ENCODE peak calls at places on chromosomes 4 and X, in five cellular contexts. C, K, Y, Q and R are unnamed samples.

GRCh38 chr4:110900206-110900769 is 277.4 kb upstream of the PITX2 start:
- DNase-seq in C (peak), K (no peak), Y (no peak), Q (no peak), R (no peak)

GRCh38 chr4:8507251-8507570 is 66.6 kb downstream of the TRMT44 start:
- DNase-seq in C (no peak), K (no peak), Y (no peak), Q (no peak), R (no peak)

GRCh38 chr4:73763877-73764276 is 23.5 kb downstream of the CXCL8 start:
- DNase-seq in C (no peak), K (no peak), Y (no peak), Q (no peak), R (no peak)

GRCh38 chrX:30971761-30972603 is 82.9 kb upstream of the TAB3 start:
- DNase-seq in C (peak), K (peak), Y (peak), Q (peak), R (peak)

GRCh38 chr4:108166038-108166437 is 2.7 kb downstream of the LEF1 start:
- DNase-seq in C (no peak), K (no peak), Y (no peak), Q (no peak), R (no peak)

GRCh38 chr4:187124311-187124710 is 400.7 kb upstream of the FAT1 start:
- DNase-seq in C (no peak), K (no peak), Y (no peak), Q (no peak), R (no peak)

GRCh38 chr4:76706581-76706980 is 191.4 kb downstream of the SOWAHB start:
- DNase-seq in C (no peak), K (no peak), Y (peak), Q (no peak), R (no peak)

GRCh38 chr4:179855471-179855870 is 2387.7 kb upstream of the TENM3 start:
- DNase-seq in C (peak), K (no peak), Y (no peak), Q (no peak), R (no peak)

GRCh38 chr4:85837334-85837733 is 362.4 kb downstream of the ARHGAP24 start:
- DNase-seq in C (no peak), K (no peak), Y (no peak), Q (no peak), R (no peak)

GRCh38 chrX:9940397-9940796 is 26.8 kb upstream of the CLDN34 start:
- DNase-seq in C (peak), K (no peak), Y (peak), Q (no peak), R (peak)

GRCh38 chr4:78291277-78291676 is 234.2 kb downstream of the FRAS1 start:
- DNase-seq in C (no peak), K (no peak), Y (no peak), Q (no peak), R (no peak)

GRCh38 chr4:27429260-27429970 is 568.8 kb downstream of the STIM2 start:
- DNase-seq in C (no peak), K (no peak), Y (no peak), Q (no peak), R (no peak)

GRCh38 chr4:156242390-156242789 is 288.7 kb upstream of the CTSO start:
- DNase-seq in C (no peak), K (no peak), Y (no peak), Q (no peak), R (no peak)

GRCh38 chr4:187606581-187606980 is 389.0 kb upstream of the ZFP42 start:
- DNase-seq in C (peak), K (no peak), Y (peak), Q (peak), R (peak)

GRCh38 chr4:90186229-90186628 is 59.0 kb downstream of the CCSER1 start:
- DNase-seq in C (no peak), K (no peak), Y (no peak), Q (no peak), R (no peak)

GRCh38 chrX:19794690-19795089 is 92.7 kb downstream of the SH3KBP1 start:
- DNase-seq in C (no peak), K (no peak), Y (no peak), Q (no peak), R (no peak)

GRCh38 chr4:56238251-56238650 is 149.0 kb downstream of the AASDH start:
- DNase-seq in C (no peak), K (no peak), Y (no peak), Q (no peak), R (no peak)

GRCh38 chr4:8515316-8516060 is 64.7 kb upstream of the GPR78 start:
- DNase-seq in C (peak), K (no peak), Y (no peak), Q (no peak), R (no peak)

GRCh38 chrX:134782796-134783195 is 124.5 kb upstream of the PLAC1 start:
- DNase-seq in C (peak), K (no peak), Y (peak), Q (no peak), R (no peak)

GRCh38 chr4:14853186-14853946 is 148.9 kb upstream of the CPEB2 start:
- DNase-seq in C (peak), K (no peak), Y (peak), Q (no peak), R (no peak)

GRCh38 chr4:99723555-99724450 is 66.2 kb upstream of the C4orf54 start:
- DNase-seq in C (peak), K (peak), Y (peak), Q (peak), R (peak)

GRCh38 chrX:55111578-55112254 is 22.9 kb downstream of the PAGE2 start:
- DNase-seq in C (no peak), K (no peak), Y (no peak), Q (no peak), R (no peak)

GRCh38 chrX:151870603-151871002 is 42.1 kb upstream of the MAGEA4 start:
- DNase-seq in C (peak), K (no peak), Y (peak), Q (no peak), R (no peak)

GRCh38 chrX:11757729-11758399 is at the start of gene MSL3:
- DNase-seq in C (peak), K (peak), Y (peak), Q (peak), R (peak)
- TF ChIP-seq POLR2A in C (peak), K (no peak), Y (peak), Q (no peak), R (peak)

GRCh38 chrX:155334486-155335316 is at the start of gene CLIC2:
- DNase-seq in C (peak), K (peak), Y (peak), Q (peak), R (peak)
- H3K27ac ChIP-seq in C (peak), K (peak), Y (no peak), Q (peak), R (no peak)

GRCh38 chr4:113978561-113979156 is 788 bp downstream of the ARSJ start:
- DNase-seq in C (peak), K (no peak), Y (peak), Q (no peak), R (no peak)
- TF ChIP-seq CTCF in C (no peak), K (no peak), Y (no peak), Q (no peak), R (no peak)

DNA sequence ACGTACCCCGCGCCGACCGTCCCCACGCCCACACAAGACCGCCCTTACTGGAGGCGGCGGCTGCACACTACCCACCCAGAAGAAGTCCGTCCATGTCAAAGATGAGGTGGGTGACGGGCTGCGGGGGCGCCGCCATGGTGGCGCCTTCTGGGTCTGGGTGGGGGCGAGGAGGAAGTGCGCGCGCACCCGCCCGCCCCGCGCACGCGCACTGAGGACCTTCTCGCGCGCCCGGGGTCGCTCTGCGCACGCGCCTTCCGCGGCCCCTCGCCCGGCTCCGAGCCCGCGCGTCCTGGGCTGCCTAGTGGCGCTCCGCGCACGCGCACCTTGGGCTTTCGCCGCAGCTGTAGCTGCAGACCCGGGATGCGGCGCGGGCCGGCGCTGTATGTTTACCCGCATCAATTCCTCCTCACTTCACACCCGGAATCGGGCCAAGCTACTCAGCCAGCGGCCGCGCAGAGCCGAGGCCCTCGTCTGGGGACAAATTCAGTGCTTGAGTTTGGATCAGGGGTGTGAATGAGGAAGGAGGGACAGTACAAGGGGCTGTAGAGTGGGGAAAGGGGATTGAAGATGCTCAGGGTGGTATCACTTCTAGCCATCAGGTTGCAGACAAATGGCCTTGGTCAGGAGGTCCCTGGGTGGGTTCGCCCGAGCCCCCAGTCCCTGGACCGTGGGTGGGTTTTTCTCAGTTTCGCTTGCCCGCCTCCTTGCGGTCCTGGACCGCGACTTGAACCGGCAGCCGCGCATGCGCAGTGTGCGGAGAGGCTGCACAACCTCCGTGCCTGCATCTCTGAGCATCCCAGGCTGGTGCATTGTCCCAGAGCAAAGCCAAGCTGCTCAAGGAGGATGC is at the start of gene PUDP:
- DNase-seq in C (peak), K (peak), Y (peak), Q (peak), R (peak)
- TF ChIP-seq POLR2A in C (peak), K (no peak), Y (peak), Q (peak), R (peak)

GRCh38 chr4:146033149-146033548 is 94.5 kb upstream of the ZNF827 start:
- DNase-seq in C (no peak), K (peak), Y (no peak), Q (peak), R (peak)
- H3K27ac ChIP-seq in C (no peak), K (no peak), Y (no peak), Q (peak), R (no peak)

DNA sequence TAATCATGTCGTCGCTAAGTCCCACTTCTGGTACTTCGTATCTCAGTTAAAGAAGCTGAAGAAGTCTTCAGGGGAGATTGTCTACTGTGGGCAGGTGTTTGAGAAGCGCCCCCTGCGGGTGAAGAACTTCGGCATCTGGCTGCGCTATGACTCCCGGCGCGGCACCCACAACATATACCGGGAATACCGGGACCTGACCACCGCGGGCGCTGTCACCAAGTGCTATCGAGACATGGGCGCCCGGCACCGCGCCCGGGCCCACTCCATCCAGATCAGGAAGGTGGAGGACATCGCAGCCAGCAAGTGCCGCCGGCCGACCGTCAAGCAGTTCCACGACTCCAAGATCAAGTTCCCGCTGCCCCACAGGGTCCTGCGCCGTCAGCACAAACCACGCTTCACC is 11.3 kb downstream of the PNCK start:
- DNase-seq in C (peak), K (peak), Y (peak), Q (peak), R (peak)
- TF ChIP-seq CTCF in C (peak), K (peak), Y (peak), Q (peak), R (no peak)

DNA sequence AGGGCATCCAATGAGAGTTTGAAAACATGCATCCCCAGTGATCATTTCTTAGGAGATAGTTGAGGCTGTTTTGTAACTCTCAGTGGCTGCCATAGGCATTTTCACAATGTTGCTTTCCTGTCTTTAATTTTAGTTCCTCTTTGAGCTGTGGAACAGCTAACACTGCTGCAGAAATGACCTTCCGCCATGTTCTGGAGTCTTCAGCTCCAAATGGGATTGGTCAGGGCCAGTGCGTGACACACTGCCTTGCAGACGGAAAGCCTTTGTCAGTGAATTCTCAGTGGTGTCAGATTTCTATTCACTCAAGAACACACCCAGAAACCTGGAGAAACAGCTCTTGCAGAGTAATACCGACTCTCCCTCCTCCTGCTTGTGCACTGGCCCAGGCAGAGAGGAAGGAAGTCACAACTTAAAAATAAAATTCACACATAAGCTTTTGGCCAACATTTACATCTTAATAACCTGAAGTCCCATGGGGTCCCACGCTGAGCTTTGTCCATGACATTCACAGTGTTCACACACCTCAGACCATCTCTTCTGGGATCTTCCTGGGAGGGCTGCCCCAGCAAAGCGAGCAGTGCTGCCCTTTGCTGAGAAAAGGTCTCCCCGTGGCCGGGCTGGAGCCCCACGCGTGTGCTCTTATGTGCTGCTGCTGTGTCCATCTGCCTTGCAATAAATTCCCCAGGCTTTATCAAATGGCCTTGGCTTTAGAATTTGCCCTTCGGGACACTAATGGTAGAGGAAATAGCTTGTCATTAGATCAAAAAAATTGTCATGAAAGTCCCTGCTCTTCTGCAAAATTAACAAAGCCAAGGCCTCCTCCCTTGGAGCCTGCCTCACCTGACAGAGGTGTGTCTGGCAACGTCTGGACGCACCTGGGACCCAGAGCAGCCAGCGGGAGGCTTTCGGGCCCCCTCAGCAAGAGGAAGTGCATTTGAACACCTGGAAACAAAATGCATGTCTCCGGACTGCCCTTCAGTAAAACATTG is 126.8 kb downstream of the IRF2 start:
- DNase-seq in C (peak), K (peak), Y (peak), Q (peak), R (peak)
- TF ChIP-seq POLR2A in C (no peak), K (peak), Y (no peak), Q (peak), R (peak)